ENCODE peak calls at places on chromosomes 5 and 9, in seven cellular contexts. X is left ventricle myocardium inferior, Y is body of pancreas, H is fibroblast of pulmonary artery, P is psoas muscle, I is SK-N-SH, V is coronary artery. A is an unnamed sample.

GRCh38 chr9:107465467-107466451 is 23.8 kb downstream of the KLF4 start:
- DNase-seq in X (peak), Y (peak), H (peak), P (peak), I (peak), V (peak), A (no peak)

GRCh38 chr9:27527702-27528277 is 1.8 kb downstream of the MOB3B start:
- DNase-seq in X (no peak), Y (no peak), H (peak), P (no peak), I (no peak), V (no peak), A (no peak)

GRCh38 chr9:88646539-88646938 is 111.6 kb downstream of the NXNL2 start:
- DNase-seq in X (no peak), Y (no peak), H (no peak), P (no peak), I (no peak), V (no peak), A (peak)

GRCh38 chr5:140553657-140554056 is 3.6 kb downstream of the SRA1 start:
- DNase-seq in X (no peak), Y (no peak), H (no peak), P (no peak), I (no peak), V (no peak), A (no peak)

GRCh38 chr9:18849186-18849724 is 183.8 kb downstream of the SAXO1 start:
- DNase-seq in X (no peak), Y (no peak), H (no peak), P (no peak), I (no peak), V (no peak), A (no peak)

GRCh38 chr5:80973027-80973426 is 12.9 kb downstream of the RASGRF2 start:
- DNase-seq in X (no peak), Y (no peak), H (no peak), P (no peak), I (no peak), V (no peak), A (no peak)

GRCh38 chr5:176368726-176369125 is 3.4 kb downstream of the ARL10 start:
- DNase-seq in X (no peak), Y (no peak), H (no peak), P (no peak), I (no peak), V (peak), A (no peak)

GRCh38 chr5:111254613-111255012 is 30.4 kb downstream of the CAMK4 start:
- DNase-seq in X (no peak), Y (no peak), H (peak), P (no peak), I (no peak), V (no peak), A (no peak)

GRCh38 chr5:1549631-1550030 is 25.9 kb upstream of the LPCAT1 start:
- DNase-seq in X (no peak), Y (no peak), H (no peak), P (no peak), I (no peak), V (peak), A (no peak)

GRCh38 chr5:132971483-132972435 is 8.3 kb upstream of the AFF4 start:
- DNase-seq in X (no peak), Y (no peak), H (peak), P (no peak), I (no peak), V (no peak), A (no peak)

GRCh38 chr9:122849546-122849945 is 21.2 kb upstream of the PDCL start:
- DNase-seq in X (no peak), Y (no peak), H (no peak), P (no peak), I (no peak), V (no peak), A (no peak)

GRCh38 chr5:178256746-178257145 is 24.1 kb upstream of the PHYKPL start:
- DNase-seq in X (no peak), Y (no peak), H (no peak), P (no peak), I (no peak), V (no peak), A (no peak)
- H3K4me3 ChIP-seq in X (no peak), Y (no peak), H (no peak), P (no peak), I (no peak), V (no peak), A (no peak)

GRCh38 chr9:115275753-115276152 is 157.8 kb upstream of the TNC start:
- DNase-seq in X (no peak), Y (no peak), H (no peak), P (no peak), I (no peak), V (no peak), A (no peak)

GRCh38 chr9:115278241-115279035 is 160.5 kb upstream of the TNC start:
- DNase-seq in X (no peak), Y (no peak), H (no peak), P (no peak), I (no peak), V (no peak), A (no peak)

DNA sequence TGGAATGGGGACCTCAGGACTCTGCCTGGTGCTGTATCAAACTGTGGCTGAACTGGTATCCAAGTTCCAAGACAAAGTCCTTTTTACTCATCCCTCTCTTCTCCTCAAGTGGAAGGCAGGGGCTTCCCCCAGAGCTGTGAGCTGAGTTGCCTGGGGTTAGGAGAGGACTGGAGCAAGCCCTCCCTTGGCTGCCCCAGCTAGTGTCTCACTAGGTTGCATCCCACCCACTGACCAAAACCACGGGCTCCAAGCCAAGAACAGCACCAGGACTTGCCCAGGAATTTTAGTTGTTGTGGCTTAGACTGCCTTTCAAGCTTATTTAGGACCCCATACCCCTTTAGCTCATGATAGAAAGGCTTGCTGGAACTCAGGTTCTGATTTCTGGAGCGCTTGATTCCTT is 158.7 kb upstream of the TNC start:
- DNase-seq in X (no peak), Y (no peak), H (no peak), P (no peak), I (no peak), V (no peak), A (no peak)
- TF ChIP-seq CTCF in X (no peak), Y (no peak), H (no peak), P (no peak), I (no peak), V (no peak), A (no peak)

GRCh38 chr9:21155501-21155900 is 11.0 kb downstream of the IFNA21 start:
- DNase-seq in X (no peak), Y (no peak), H (peak), P (no peak), I (no peak), V (no peak), A (no peak)

GRCh38 chr9:21165516-21165915 is 944 bp downstream of the IFNA21 start:
- DNase-seq in X (no peak), Y (no peak), H (no peak), P (no peak), I (no peak), V (no peak), A (no peak)

GRCh38 chr9:21160178-21160577 is 6.3 kb downstream of the IFNA21 start:
- DNase-seq in X (no peak), Y (peak), H (peak), P (no peak), I (no peak), V (no peak), A (no peak)
- H3K4me3 ChIP-seq in X (no peak), Y (no peak), H (no peak), P (no peak), I (no peak), V (no peak), A (no peak)

GRCh38 chr9:5402217-5402616 is 35.5 kb downstream of the PLGRKT start:
- DNase-seq in X (no peak), Y (no peak), H (no peak), P (no peak), I (no peak), V (no peak), A (no peak)
- TF ChIP-seq CTCF in X (no peak), Y (no peak), H (no peak), P (no peak), I (no peak), V (no peak), A (no peak)

GRCh38 chr9:129483467-129484324 is 137.2 kb downstream of the C9orf50 start:
- DNase-seq in X (peak), Y (peak), H (peak), P (peak), I (no peak), V (peak), A (peak)

GRCh38 chr9:129485140-129485758 is 135.7 kb downstream of the C9orf50 start:
- DNase-seq in X (no peak), Y (no peak), H (no peak), P (no peak), I (no peak), V (no peak), A (no peak)

GRCh38 chr9:129482521-129483466 is 138.1 kb downstream of the C9orf50 start:
- DNase-seq in X (peak), Y (peak), H (peak), P (peak), I (peak), V (peak), A (peak)

GRCh38 chr9:129486496-129487306 is 134.2 kb downstream of the C9orf50 start:
- DNase-seq in X (peak), Y (peak), H (peak), P (peak), I (peak), V (peak), A (peak)

GRCh38 chr9:129484325-129485000 is 136.4 kb downstream of the C9orf50 start:
- DNase-seq in X (no peak), Y (no peak), H (no peak), P (no peak), I (no peak), V (no peak), A (no peak)
- H3K4me3 ChIP-seq in X (peak), Y (no peak), H (no peak), P (no peak), I (no peak), V (peak), A (no peak)

DNA sequence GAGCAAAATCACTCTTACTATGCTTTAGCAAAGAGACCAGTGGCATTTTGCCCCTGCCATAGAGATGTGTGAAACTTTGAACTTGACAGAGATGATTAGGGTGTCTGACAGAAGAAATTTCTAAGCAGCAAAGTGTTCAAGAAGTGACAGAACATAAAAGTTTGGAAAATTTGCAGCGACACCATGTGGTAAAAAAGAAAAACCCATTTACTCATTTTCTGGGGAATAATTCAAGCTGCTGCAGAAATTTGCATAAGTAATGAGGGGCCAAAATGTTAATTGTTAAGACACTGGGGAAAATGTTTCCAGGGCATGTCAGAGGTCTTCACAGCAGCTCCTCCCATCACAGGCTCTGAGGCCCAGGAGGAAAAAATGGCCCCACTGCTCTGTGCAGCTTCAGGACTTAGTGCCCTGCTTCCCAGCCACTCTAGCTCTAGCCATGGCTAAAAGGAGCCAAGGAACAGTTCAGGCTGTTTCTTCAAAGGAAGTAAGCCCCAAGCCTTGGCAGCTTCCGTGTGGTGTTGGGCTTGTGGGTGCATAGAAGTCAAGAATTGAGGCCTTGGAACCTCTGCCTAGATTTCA is 6.1 kb upstream of the AP3B1 start:
- DNase-seq in X (no peak), Y (no peak), H (peak), P (no peak), I (no peak), V (no peak), A (no peak)
- TF ChIP-seq CTCF in X (peak), Y (peak), H (peak), P (peak), I (peak), V (peak), A (peak)

DNA sequence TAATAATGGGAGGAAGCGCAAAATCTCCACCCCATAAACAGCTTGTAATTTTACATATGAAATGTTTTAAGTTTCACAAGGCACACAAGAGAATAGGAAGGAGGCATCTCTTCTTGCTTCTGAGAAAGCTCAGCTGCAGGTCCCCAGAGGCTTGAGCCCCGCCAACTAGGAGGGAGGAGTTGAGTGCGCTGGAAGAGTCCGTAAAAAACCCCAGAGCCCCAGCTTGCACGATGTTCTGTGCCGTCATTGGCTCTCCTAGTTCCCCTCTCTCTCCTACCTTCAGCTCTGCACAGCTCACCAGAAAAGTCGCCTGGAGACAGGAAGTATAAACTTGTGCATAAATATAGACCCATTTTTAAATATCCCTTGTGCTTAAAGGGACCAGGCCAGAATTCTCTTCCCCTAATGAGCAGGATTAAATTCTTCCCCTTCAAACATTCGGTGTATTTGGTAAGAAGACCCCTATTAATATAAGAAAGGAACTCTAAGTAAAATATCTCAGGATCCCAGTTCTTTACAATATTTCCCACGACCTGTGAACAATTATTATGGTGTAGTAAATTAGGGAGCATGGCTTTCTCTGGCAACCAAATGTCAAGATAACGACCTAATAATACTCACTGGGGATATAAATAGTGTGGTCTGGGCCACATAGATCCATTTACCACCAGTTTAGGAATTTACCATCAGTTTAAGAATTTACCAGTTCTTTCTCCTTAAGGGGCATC is 13.7 kb downstream of the GLRX start:
- DNase-seq in X (peak), Y (peak), H (peak), P (peak), I (no peak), V (peak), A (no peak)
- H3K4me3 ChIP-seq in X (peak), Y (no peak), H (no peak), P (peak), I (no peak), V (peak), A (no peak)

GRCh38 chr9:86242012-86242411 is 17.4 kb downstream of the C9orf153 start:
- DNase-seq in X (no peak), Y (no peak), H (peak), P (no peak), I (no peak), V (no peak), A (no peak)

GRCh38 chr9:86241216-86241615 is 18.2 kb downstream of the C9orf153 start:
- DNase-seq in X (no peak), Y (no peak), H (no peak), P (no peak), I (no peak), V (no peak), A (no peak)

DNA sequence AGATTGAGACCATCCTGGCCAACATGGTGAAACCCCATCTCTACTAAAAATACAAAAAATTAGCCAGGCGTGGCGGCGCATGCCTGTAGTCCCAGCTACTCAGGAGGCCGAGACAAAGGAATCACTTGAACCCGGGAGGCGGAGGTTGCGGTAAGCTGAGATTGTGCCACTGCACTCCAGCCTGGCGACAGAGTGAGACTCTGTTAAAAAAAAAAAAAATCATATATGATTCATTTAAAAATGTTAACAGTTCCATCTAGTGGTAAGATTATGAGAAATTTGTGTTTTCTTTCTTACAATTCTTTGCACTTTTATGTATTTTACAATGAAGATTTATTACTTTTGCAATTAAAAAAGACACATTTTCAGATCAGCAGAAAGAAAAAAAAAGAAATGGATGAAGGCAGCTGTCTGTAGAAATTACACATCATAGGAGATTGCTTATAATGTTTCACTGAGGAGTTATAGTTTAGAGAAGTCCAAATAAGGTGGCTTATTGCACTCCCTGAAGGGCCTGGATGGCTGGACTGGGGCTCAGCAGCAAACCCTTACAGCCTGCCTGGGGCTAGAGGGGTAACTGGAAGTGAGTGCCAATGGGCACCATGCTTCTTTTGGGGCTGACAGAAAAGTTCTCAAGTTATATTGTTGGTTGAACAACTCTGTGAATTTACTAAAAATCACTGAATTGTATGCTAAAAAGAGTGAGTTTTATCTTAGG is 20.2 kb downstream of the C9orf153 start:
- DNase-seq in X (no peak), Y (no peak), H (no peak), P (no peak), I (no peak), V (no peak), A (no peak)
- TF ChIP-seq CTCF in X (no peak), Y (peak), H (no peak), P (no peak), I (peak), V (no peak), A (no peak)

DNA sequence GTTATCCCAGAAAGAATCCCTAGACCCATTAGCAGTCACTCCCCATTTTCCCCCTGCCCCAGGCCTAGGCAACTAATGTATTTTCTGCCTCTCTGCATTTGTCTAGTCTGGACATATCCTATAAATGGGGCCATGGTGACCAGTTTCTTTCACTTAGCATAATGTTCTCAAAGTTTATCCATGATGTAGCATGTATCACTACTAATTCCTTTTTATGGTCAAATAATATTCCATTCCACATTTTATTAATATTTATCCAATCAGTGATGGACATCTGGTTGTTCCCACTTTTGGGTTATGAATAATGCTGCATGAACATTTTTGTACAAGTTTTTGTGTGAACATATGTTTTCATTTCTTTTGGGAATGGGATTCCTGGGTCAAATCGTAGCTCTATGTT is 1.5 kb downstream of the FCHO2 start:
- DNase-seq in X (no peak), Y (no peak), H (no peak), P (no peak), I (no peak), V (no peak), A (no peak)
- H3K4me3 ChIP-seq in X (peak), Y (no peak), H (peak), P (peak), I (peak), V (peak), A (peak)